ENCODE peak calls at places on chromosome 14, in four cellular contexts. U is SW 1271; E is CD4-positive, alpha-beta T cell; K is NCI-H1417. I is an unnamed sample.

GRCh38 chr14:99024926-99025325 is 247.1 kb downstream of the BCL11B start:
- DNase-seq in E (no peak), U (no peak), K (no peak), I (no peak)

GRCh38 chr14:22896351-22896750 is 13.3 kb downstream of the REM2 start:
- DNase-seq in E (no peak), K (no peak), U (no peak), I (no peak)

GRCh38 chr14:53663709-53664108 is 292.9 kb downstream of the BMP4 start:
- DNase-seq in E (no peak), K (no peak), U (peak; percentile 19), I (no peak)

GRCh38 chr14:88043523-88043922 is 38.6 kb downstream of the GPR65 start:
- DNase-seq in E (no peak), U (no peak), K (no peak), I (no peak)

GRCh38 chr14:89573399-89573657 is 156.3 kb upstream of the FOXN3 start:
- DNase-seq in K (no peak), E (no peak), U (no peak), I (no peak)

GRCh38 chr14:60724080-60724618 is at the start of gene SIX4:
- DNase-seq in E (no peak), K (peak; percentile 96), U (peak; percentile 89), I (peak; percentile 63)

GRCh38 chr14:69281450-69282169 is 21.7 kb downstream of the GALNT16 start:
- DNase-seq in U (no peak), K (peak; percentile 95), E (no peak), I (no peak)

GRCh38 chr14:71521238-71521637 is 411.0 kb upstream of the RGS6 start:
- DNase-seq in E (no peak), U (no peak), K (no peak), I (no peak)

GRCh38 chr14:98701377-98701776 is 570.6 kb downstream of the BCL11B start:
- DNase-seq in U (no peak), E (no peak), K (no peak), I (no peak)

GRCh38 chr14:100902792-100903191 is 730 bp downstream of the RTL1 start:
- DNase-seq in K (no peak), U (no peak), E (no peak), I (no peak)

GRCh38 chr14:66624319-66624937 is 116.5 kb downstream of the GPHN start:
- DNase-seq in U (peak; percentile 64), E (no peak), K (peak; percentile 24), I (peak; percentile 36)

GRCh38 chr14:92510972-92511371 is 2.6 kb upstream of the RIN3 start:
- DNase-seq in K (no peak), E (no peak), U (peak; percentile 26), I (no peak)

GRCh38 chr14:90239139-90239538 is 17.2 kb upstream of the PSMC1 start:
- DNase-seq in K (no peak), E (no peak), U (no peak), I (no peak)

GRCh38 chr14:100392266-100392850 is 69.2 kb downstream of the SLC25A47 start:
- DNase-seq in E (no peak), U (no peak), K (no peak), I (no peak)

GRCh38 chr14:73760598-73761586 is 46.7 kb upstream of the PNMA1 start:
- DNase-seq in U (no peak), E (no peak), K (no peak), I (no peak)

GRCh38 chr14:51236314-51236713 is 3.7 kb upstream of the TMX1 start:
- DNase-seq in E (no peak), U (no peak), K (no peak), I (no peak)

GRCh38 chr14:53217283-53217994 is 64.3 kb upstream of the DDHD1 start:
- DNase-seq in U (peak; percentile 67), K (peak; percentile 49), E (peak; percentile 48), I (no peak)

GRCh38 chr14:58151264-58151700 is 731 bp downstream of the ARMH4 start:
- DNase-seq in K (no peak), E (no peak), U (no peak), I (no peak)

GRCh38 chr14:68950111-68950510 is 29.0 kb downstream of the ACTN1 start:
- DNase-seq in U (peak; percentile 12), K (no peak), E (no peak), I (no peak)

GRCh38 chr14:98754343-98755025 is 517.5 kb downstream of the BCL11B start:
- DNase-seq in E (no peak), U (no peak), K (no peak), I (peak; percentile 20)

GRCh38 chr14:67491285-67491684 is 2.8 kb upstream of the TMEM229B start:
- DNase-seq in U (no peak), K (no peak), E (no peak), I (no peak)